ENCODE peak calls at places on chromosomes 11 and 22, in four cellular contexts. T, O, X and H are unnamed samples.

GRCh38 chr11:134022748-134023147 is 46.1 kb upstream of the JAM3 start:
- DNase-seq in T (no peak), O (no peak), X (no peak), H (no peak)

GRCh38 chr11:64181506-64182411 is 4.2 kb upstream of the STIP1 start:
- DNase-seq in T (peak; percentile 89), O (no peak), X (peak; percentile 92), H (peak; percentile 94)

GRCh38 chr11:124301482-124301881 is 12.3 kb downstream of the OR8D1 start:
- DNase-seq in T (no peak), O (no peak), X (peak; percentile 82), H (no peak)

GRCh38 chr11:67056640-67057409 is at the start of gene RHOD:
- DNase-seq in T (no peak), O (no peak), X (no peak), H (no peak)

GRCh38 chr22:45583504-45583903 is 80.8 kb downstream of the FBLN1 start:
- DNase-seq in T (no peak), O (no peak), X (no peak), H (no peak)

GRCh38 chr11:114359342-114359741 is 41.0 kb downstream of the C11orf71 start:
- DNase-seq in T (no peak), O (no peak), X (no peak), H (no peak)

GRCh38 chr11:62830904-62831519 is 839 bp downstream of the STX5 start:
- DNase-seq in T (peak; percentile 40), O (no peak), X (no peak), H (no peak)

GRCh38 chr11:766941-767210 is 10.4 kb downstream of the GATD1 start:
- DNase-seq in T (no peak), O (no peak), X (no peak), H (no peak)

GRCh38 chr11:18493310-18493709 is 33.4 kb downstream of the TSG101 start:
- DNase-seq in T (no peak), O (no peak), X (no peak), H (no peak)

GRCh38 chr11:57640068-57640800 is 9.5 kb downstream of the YPEL4 start:
- DNase-seq in T (no peak), O (no peak), X (no peak), H (no peak)

GRCh38 chr22:37060801-37061610 is 9.5 kb downstream of the KCTD17 start:
- DNase-seq in T (no peak), O (no peak), X (no peak), H (no peak)

GRCh38 chr11:69501891-69502860 is 20.7 kb downstream of the LINC01488 start:
- DNase-seq in T (no peak), O (no peak), X (no peak), H (no peak)

GRCh38 chr11:75135021-75135650 is 15.8 kb upstream of the SLCO2B1 start:
- DNase-seq in T (no peak), O (no peak), X (no peak), H (no peak)

GRCh38 chr22:38192475-38192863 is 9.3 kb upstream of the MAFF start:
- DNase-seq in T (no peak), O (no peak), X (no peak), H (no peak)

GRCh38 chr22:36334081-36334831 is 53.5 kb downstream of the MYH9 start:
- DNase-seq in T (no peak), O (no peak), X (no peak), H (no peak)

GRCh38 chr22:31947296-31947695 is 3.0 kb downstream of the YWHAH start:
- DNase-seq in T (no peak), O (no peak), X (peak; percentile 30), H (no peak)

GRCh38 chr11:10398525-10398924 is 56.5 kb upstream of the AMPD3 start:
- DNase-seq in T (no peak), O (no peak), X (no peak), H (no peak)

GRCh38 chr11:112719736-112720525 is 241.3 kb upstream of the NCAM1 start:
- DNase-seq in T (no peak), O (no peak), X (no peak), H (no peak)

GRCh38 chr11:26025680-26026079 is 306.2 kb upstream of the ANO3 start:
- DNase-seq in T (no peak), O (no peak), X (no peak), H (peak; percentile 5)

GRCh38 chr11:12771875-12772274 is 97.7 kb downstream of the TEAD1 start:
- DNase-seq in T (no peak), O (no peak), X (no peak), H (no peak)

GRCh38 chr11:109075976-109076375 is 346.0 kb upstream of the C11orf87 start:
- DNase-seq in T (no peak), O (no peak), X (no peak), H (no peak)

GRCh38 chr11:76212086-76213035 is 6.1 kb upstream of the WNT11 start:
- DNase-seq in T (no peak), O (no peak), X (no peak), H (no peak)

GRCh38 chr11:108496643-108497256 is 1.4 kb downstream of the POGLUT3 start:
- DNase-seq in T (no peak), O (no peak), X (peak; percentile 29), H (no peak)

GRCh38 chr11:126310229-126310991 is 6.5 kb downstream of the DCPS start:
- DNase-seq in T (peak; percentile 68), O (no peak), X (peak; percentile 77), H (peak; percentile 66)

GRCh38 chr22:39839917-39840510 is 53.5 kb downstream of the ENTHD1 start:
- DNase-seq in T (no peak), O (no peak), X (no peak), H (no peak)

GRCh38 chr22:31122532-31123291 is at the start of gene INPP5J:
- DNase-seq in T (peak; percentile 67), O (no peak), X (peak; percentile 49), H (peak; percentile 45)

GRCh38 chr11:113553235-113553634 is 78.0 kb upstream of the DRD2 start:
- DNase-seq in T (peak; percentile 80), O (no peak), X (peak; percentile 97), H (peak; percentile 89)

GRCh38 chr11:79538775-79539174 is 97.9 kb upstream of the TENM4 start:
- DNase-seq in T (no peak), O (no peak), X (no peak), H (no peak)